ENCODE peak calls at places on chromosomes 16 and 17, in eight cellular contexts. N is GM04503; H is NAMALWA; I is COLO829; F is stimulated activated CD8-positive, alpha-beta memory T cell treated with anti-CD3 and anti-CD28 coated beads, Interleukin-4, amount 100 ng/mL, for 1 hour; K is glomerular endothelial cell; X is glutamatergic neuron; C is fibroblast of lung. M is an unnamed sample.

GRCh38 chr17:39968731-39969130 is 5.9 kb downstream of the GSDMA start:
- DNase-seq in I (no peak), X (no peak), F (no peak), H (no peak), K (no peak), C (no peak), N (no peak), M (no peak)

GRCh38 chr17:7014995-7015586 is 2.7 kb downstream of the RNASEK start:
- DNase-seq in X (no peak), I (no peak), C (peak), N (no peak), F (peak), H (no peak), K (no peak), M (no peak)

GRCh38 chr17:60149691-60150582 is at the start of gene CA4:
- DNase-seq in H (no peak), C (no peak), I (no peak), X (peak), K (no peak), F (no peak), N (no peak), M (no peak)

GRCh38 chr16:53159781-53160436 is 105.1 kb downstream of the CHD9 start:
- DNase-seq in K (peak), I (no peak), C (peak), X (no peak), H (peak), F (no peak), N (no peak), M (no peak)

GRCh38 chr17:73988110-73988509 is 215.4 kb upstream of the RPL38 start:
- DNase-seq in N (no peak), K (no peak), I (no peak), X (no peak), C (no peak), F (no peak), H (no peak), M (no peak)

GRCh38 chr16:15950167-15950854 is 895 bp downstream of the ABCC1 start:
- DNase-seq in N (no peak), F (no peak), I (no peak), K (no peak), X (peak), H (peak), C (peak), M (no peak)

GRCh38 chr17:302300-302698 is 50.3 kb downstream of the RPH3AL start:
- DNase-seq in X (no peak), K (no peak), F (no peak), C (no peak), I (no peak), N (no peak), H (no peak), M (no peak)

GRCh38 chr17:75595284-75595918 is 7.8 kb downstream of the MYO15B start:
- DNase-seq in C (no peak), H (no peak), F (no peak), N (no peak), I (no peak), X (no peak), K (no peak), M (no peak)

GRCh38 chr17:29066053-29066452 is 23.1 kb downstream of the PIPOX start:
- DNase-seq in X (no peak), N (no peak), H (no peak), F (no peak), C (no peak), I (no peak), K (no peak), M (no peak)

GRCh38 chr17:50354776-50355175 is 8.8 kb downstream of the XYLT2 start:
- DNase-seq in I (no peak), C (no peak), N (no peak), F (no peak), K (no peak), X (no peak), H (no peak), M (no peak)

GRCh38 chr17:78747479-78747878 is 34.6 kb downstream of the CYTH1 start:
- DNase-seq in I (no peak), X (no peak), K (no peak), H (no peak), F (no peak), C (no peak), N (no peak), M (no peak)